ENCODE peak calls at places on chromosomes 13 and 19, in nine cellular contexts. Q is neural crest cell; V is activated effector memory CD4-positive, alpha-beta T cell treated with anti-CD3 and anti-CD28 coated beads, Interleukin-2, amount 50 U/mL, for 16 hours; I is activated naive CD8-positive, alpha-beta T cell treated with anti-CD3 and anti-CD28 coated beads, Interleukin-2, amount 50 U/mL, for 24 hours; L is suprapubic skin; P is testis; C is sciatic nerve; H is NCI-H774; K is Daoy. F is an unnamed sample.

GRCh38 chr19:3176715-3177501 is 1.7 kb upstream of the S1PR4 start:
- DNase-seq in K (peak; percentile 92), L (no peak), I (peak; percentile 74), Q (no peak), P (no peak), H (no peak), V (peak; percentile 89), C (peak; percentile 55), F (no peak)

GRCh38 chr13:43119206-43119605 is 95.8 kb downstream of the DNAJC15 start:
- DNase-seq in C (no peak), Q (no peak), V (no peak), P (no peak), K (no peak), H (no peak), L (no peak), I (no peak), F (no peak)

GRCh38 chr19:13092608-13093260 is 9.9 kb downstream of the LYL1 start:
- DNase-seq in H (no peak), P (no peak), V (no peak), I (no peak), L (no peak), Q (no peak), K (peak; percentile 43), C (no peak), F (no peak)

GRCh38 chr13:98014766-98015165 is 61.3 kb downstream of the IPO5 start:
- DNase-seq in Q (no peak), P (no peak), K (peak; percentile 7), H (no peak), V (no peak), L (no peak), I (no peak), C (no peak), F (no peak)

GRCh38 chr13:79380943-79381445 is 25.1 kb downstream of the RBM26 start:
- DNase-seq in Q (no peak), P (no peak), C (no peak), K (no peak), H (no peak), L (no peak), V (no peak), I (no peak), F (no peak)

GRCh38 chr19:49896863-49897621 is at the start of gene IL4I1:
- DNase-seq in C (peak; percentile 75), I (peak; percentile 74), P (no peak), K (peak; percentile 86), L (no peak), Q (no peak), V (peak; percentile 90), H (no peak), F (no peak)

GRCh38 chr13:66425741-66426140 is 804.4 kb downstream of the PCDH9 start:
- DNase-seq in P (no peak), V (no peak), K (no peak), H (no peak), C (no peak), Q (no peak), L (no peak), I (no peak), F (no peak)

GRCh38 chr19:3580156-3580955 is 4.9 kb upstream of the GIPC3 start:
- DNase-seq in I (no peak), C (no peak), Q (no peak), K (peak; percentile 49), V (no peak), P (no peak), H (no peak), L (no peak), F (no peak)

GRCh38 chr19:5308471-5309437 is 31.9 kb downstream of the PTPRS start:
- DNase-seq in H (peak; percentile 33), V (no peak), P (peak; percentile 66), L (peak; percentile 73), I (no peak), K (peak; percentile 94), Q (no peak), C (peak; percentile 86), F (peak; percentile 90)